ENCODE peak calls at places on chromosomes 13 and 19, in eight cellular contexts. One of them, this sample, is unnamed.

GRCh38 chr13:40534456-40534855 is 132.0 kb downstream of the FOXO1 start:
- DNase-seq in naive thymus-derived CD8-positive, alpha-beta T cell: no peak
- DNase-seq in fibroblast of gingiva: no peak
- DNase-seq in NCI-H1048: no peak
- DNase-seq in activated T-cell treated with anti-CD3 and anti-CD28 coated beads for 1 hour: no peak
- DNase-seq in mammary epithelial cell: no peak
- DNase-seq in stimulated activated CD4-positive, alpha-beta T cell treated with anti-CD3 and anti-CD28 coated beads, Interleukin-2, amount 100 ng/mL, for 48 hours: no peak
- DNase-seq in amygdala: no peak
- DNase-seq in this sample: no peak

GRCh38 chr19:46878613-46879375 is 18.0 kb downstream of the ARHGAP35 start:
- DNase-seq in activated T-cell treated with anti-CD3 and anti-CD28 coated beads for 1 hour: no peak
- DNase-seq in amygdala: no peak
- DNase-seq in mammary epithelial cell: peak; percentile 64
- DNase-seq in stimulated activated CD4-positive, alpha-beta T cell treated with anti-CD3 and anti-CD28 coated beads, Interleukin-2, amount 100 ng/mL, for 48 hours: no peak
- DNase-seq in NCI-H1048: no peak
- DNase-seq in fibroblast of gingiva: peak; percentile 35
- DNase-seq in naive thymus-derived CD8-positive, alpha-beta T cell: no peak
- DNase-seq in this sample: no peak

GRCh38 chr13:35964764-35965163 is 166.4 kb downstream of the DCLK1 start:
- DNase-seq in mammary epithelial cell: no peak
- DNase-seq in NCI-H1048: no peak
- DNase-seq in fibroblast of gingiva: peak; percentile 92
- DNase-seq in amygdala: no peak
- DNase-seq in activated T-cell treated with anti-CD3 and anti-CD28 coated beads for 1 hour: no peak
- DNase-seq in stimulated activated CD4-positive, alpha-beta T cell treated with anti-CD3 and anti-CD28 coated beads, Interleukin-2, amount 100 ng/mL, for 48 hours: no peak
- DNase-seq in naive thymus-derived CD8-positive, alpha-beta T cell: no peak
- DNase-seq in this sample: no peak

GRCh38 chr19:53394522-53394973 is 401 bp upstream of the ZNF765 start:
- DNase-seq in activated T-cell treated with anti-CD3 and anti-CD28 coated beads for 1 hour: no peak
- DNase-seq in mammary epithelial cell: no peak
- DNase-seq in stimulated activated CD4-positive, alpha-beta T cell treated with anti-CD3 and anti-CD28 coated beads, Interleukin-2, amount 100 ng/mL, for 48 hours: no peak
- DNase-seq in naive thymus-derived CD8-positive, alpha-beta T cell: no peak
- DNase-seq in amygdala: no peak
- DNase-seq in NCI-H1048: no peak
- DNase-seq in fibroblast of gingiva: peak; percentile 46
- DNase-seq in this sample: no peak

GRCh38 chr19:2811221-2811722 is 8.4 kb upstream of the ZNF554 start:
- DNase-seq in activated T-cell treated with anti-CD3 and anti-CD28 coated beads for 1 hour: no peak
- DNase-seq in amygdala: no peak
- DNase-seq in NCI-H1048: no peak
- DNase-seq in stimulated activated CD4-positive, alpha-beta T cell treated with anti-CD3 and anti-CD28 coated beads, Interleukin-2, amount 100 ng/mL, for 48 hours: no peak
- DNase-seq in fibroblast of gingiva: no peak
- DNase-seq in mammary epithelial cell: no peak
- DNase-seq in naive thymus-derived CD8-positive, alpha-beta T cell: no peak
- DNase-seq in this sample: no peak

GRCh38 chr13:27967203-27967735 is 1.8 kb downstream of the CDX2 start:
- DNase-seq in amygdala: no peak
- DNase-seq in fibroblast of gingiva: no peak
- DNase-seq in naive thymus-derived CD8-positive, alpha-beta T cell: no peak
- DNase-seq in NCI-H1048: no peak
- DNase-seq in activated T-cell treated with anti-CD3 and anti-CD28 coated beads for 1 hour: no peak
- DNase-seq in mammary epithelial cell: no peak
- DNase-seq in stimulated activated CD4-positive, alpha-beta T cell treated with anti-CD3 and anti-CD28 coated beads, Interleukin-2, amount 100 ng/mL, for 48 hours: no peak
- DNase-seq in this sample: no peak

GRCh38 chr19:4547303-4548237 is 7.7 kb upstream of the LRG1 start:
- DNase-seq in naive thymus-derived CD8-positive, alpha-beta T cell: no peak
- DNase-seq in NCI-H1048: no peak
- DNase-seq in fibroblast of gingiva: no peak
- DNase-seq in amygdala: no peak
- DNase-seq in mammary epithelial cell: no peak
- DNase-seq in stimulated activated CD4-positive, alpha-beta T cell treated with anti-CD3 and anti-CD28 coated beads, Interleukin-2, amount 100 ng/mL, for 48 hours: no peak
- DNase-seq in activated T-cell treated with anti-CD3 and anti-CD28 coated beads for 1 hour: no peak
- DNase-seq in this sample: no peak

GRCh38 chr19:10292789-10293636 is 3.3 kb downstream of the ICAM5 start:
- DNase-seq in activated T-cell treated with anti-CD3 and anti-CD28 coated beads for 1 hour: no peak
- DNase-seq in mammary epithelial cell: no peak
- DNase-seq in fibroblast of gingiva: no peak
- DNase-seq in stimulated activated CD4-positive, alpha-beta T cell treated with anti-CD3 and anti-CD28 coated beads, Interleukin-2, amount 100 ng/mL, for 48 hours: no peak
- DNase-seq in amygdala: no peak
- DNase-seq in NCI-H1048: no peak
- DNase-seq in naive thymus-derived CD8-positive, alpha-beta T cell: no peak
- DNase-seq in this sample: no peak

GRCh38 chr13:106650690-106651205 is 82.8 kb upstream of the ARGLU1 start:
- DNase-seq in mammary epithelial cell: no peak
- DNase-seq in stimulated activated CD4-positive, alpha-beta T cell treated with anti-CD3 and anti-CD28 coated beads, Interleukin-2, amount 100 ng/mL, for 48 hours: no peak
- DNase-seq in NCI-H1048: no peak
- DNase-seq in fibroblast of gingiva: no peak
- DNase-seq in activated T-cell treated with anti-CD3 and anti-CD28 coated beads for 1 hour: no peak
- DNase-seq in naive thymus-derived CD8-positive, alpha-beta T cell: no peak
- DNase-seq in amygdala: no peak
- DNase-seq in this sample: no peak

GRCh38 chr19:53246498-53246897 is 8.2 kb downstream of the ZNF677 start:
- DNase-seq in mammary epithelial cell: no peak
- DNase-seq in fibroblast of gingiva: no peak
- DNase-seq in amygdala: no peak
- DNase-seq in naive thymus-derived CD8-positive, alpha-beta T cell: no peak
- DNase-seq in stimulated activated CD4-positive, alpha-beta T cell treated with anti-CD3 and anti-CD28 coated beads, Interleukin-2, amount 100 ng/mL, for 48 hours: no peak
- DNase-seq in activated T-cell treated with anti-CD3 and anti-CD28 coated beads for 1 hour: no peak
- DNase-seq in NCI-H1048: no peak
- DNase-seq in this sample: no peak

GRCh38 chr19:38683393-38684077 is 36.1 kb downstream of the ACTN4 start:
- DNase-seq in fibroblast of gingiva: peak; percentile 87
- DNase-seq in NCI-H1048: no peak
- DNase-seq in stimulated activated CD4-positive, alpha-beta T cell treated with anti-CD3 and anti-CD28 coated beads, Interleukin-2, amount 100 ng/mL, for 48 hours: peak; percentile 36
- DNase-seq in activated T-cell treated with anti-CD3 and anti-CD28 coated beads for 1 hour: no peak
- DNase-seq in amygdala: no peak
- DNase-seq in mammary epithelial cell: peak; percentile 99
- DNase-seq in naive thymus-derived CD8-positive, alpha-beta T cell: no peak
- DNase-seq in this sample: no peak

GRCh38 chr13:30978981-30979956 is 46.8 kb downstream of the TEX26 start:
- DNase-seq in naive thymus-derived CD8-positive, alpha-beta T cell: no peak
- DNase-seq in amygdala: no peak
- DNase-seq in NCI-H1048: no peak
- DNase-seq in fibroblast of gingiva: no peak
- DNase-seq in stimulated activated CD4-positive, alpha-beta T cell treated with anti-CD3 and anti-CD28 coated beads, Interleukin-2, amount 100 ng/mL, for 48 hours: peak; percentile 54
- DNase-seq in activated T-cell treated with anti-CD3 and anti-CD28 coated beads for 1 hour: peak; percentile 18
- DNase-seq in mammary epithelial cell: no peak
- DNase-seq in this sample: no peak

GRCh38 chr19:55053735-55054134 is 9.2 kb downstream of the RDH13 start:
- DNase-seq in amygdala: no peak
- DNase-seq in stimulated activated CD4-positive, alpha-beta T cell treated with anti-CD3 and anti-CD28 coated beads, Interleukin-2, amount 100 ng/mL, for 48 hours: no peak
- DNase-seq in naive thymus-derived CD8-positive, alpha-beta T cell: no peak
- DNase-seq in mammary epithelial cell: no peak
- DNase-seq in fibroblast of gingiva: no peak
- DNase-seq in NCI-H1048: no peak
- DNase-seq in activated T-cell treated with anti-CD3 and anti-CD28 coated beads for 1 hour: no peak
- DNase-seq in this sample: no peak

GRCh38 chr13:90070837-90071525 is 1276.5 kb upstream of the MIR17HG start:
- DNase-seq in NCI-H1048: no peak
- DNase-seq in mammary epithelial cell: no peak
- DNase-seq in activated T-cell treated with anti-CD3 and anti-CD28 coated beads for 1 hour: no peak
- DNase-seq in naive thymus-derived CD8-positive, alpha-beta T cell: no peak
- DNase-seq in amygdala: no peak
- DNase-seq in fibroblast of gingiva: no peak
- DNase-seq in stimulated activated CD4-positive, alpha-beta T cell treated with anti-CD3 and anti-CD28 coated beads, Interleukin-2, amount 100 ng/mL, for 48 hours: no peak
- DNase-seq in this sample: no peak

GRCh38 chr13:97567510-97568243 is 133.7 kb downstream of the RAP2A start:
- DNase-seq in activated T-cell treated with anti-CD3 and anti-CD28 coated beads for 1 hour: no peak
- DNase-seq in NCI-H1048: no peak
- DNase-seq in stimulated activated CD4-positive, alpha-beta T cell treated with anti-CD3 and anti-CD28 coated beads, Interleukin-2, amount 100 ng/mL, for 48 hours: no peak
- DNase-seq in naive thymus-derived CD8-positive, alpha-beta T cell: no peak
- DNase-seq in mammary epithelial cell: peak; percentile 61
- DNase-seq in fibroblast of gingiva: peak; percentile 3
- DNase-seq in amygdala: no peak
- DNase-seq in this sample: no peak

GRCh38 chr19:9792191-9793050 is 23.9 kb upstream of the ZNF846 start:
- DNase-seq in activated T-cell treated with anti-CD3 and anti-CD28 coated beads for 1 hour: peak; percentile 95
- DNase-seq in mammary epithelial cell: peak; percentile 86
- DNase-seq in fibroblast of gingiva: peak; percentile 93
- DNase-seq in amygdala: peak; percentile 97
- DNase-seq in naive thymus-derived CD8-positive, alpha-beta T cell: peak; percentile 94
- DNase-seq in NCI-H1048: peak; percentile 90
- DNase-seq in stimulated activated CD4-positive, alpha-beta T cell treated with anti-CD3 and anti-CD28 coated beads, Interleukin-2, amount 100 ng/mL, for 48 hours: peak; percentile 81
- DNase-seq in this sample: peak; percentile 93

GRCh38 chr13:72590091-72590490 is 137.3 kb downstream of the MZT1 start:
- DNase-seq in naive thymus-derived CD8-positive, alpha-beta T cell: no peak
- DNase-seq in stimulated activated CD4-positive, alpha-beta T cell treated with anti-CD3 and anti-CD28 coated beads, Interleukin-2, amount 100 ng/mL, for 48 hours: no peak
- DNase-seq in mammary epithelial cell: peak; percentile 48
- DNase-seq in activated T-cell treated with anti-CD3 and anti-CD28 coated beads for 1 hour: no peak
- DNase-seq in amygdala: no peak
- DNase-seq in NCI-H1048: no peak
- DNase-seq in fibroblast of gingiva: no peak
- DNase-seq in this sample: no peak

GRCh38 chr13:114064516-114065140 is 67.8 kb downstream of the RASA3 start:
- DNase-seq in stimulated activated CD4-positive, alpha-beta T cell treated with anti-CD3 and anti-CD28 coated beads, Interleukin-2, amount 100 ng/mL, for 48 hours: no peak
- DNase-seq in naive thymus-derived CD8-positive, alpha-beta T cell: no peak
- DNase-seq in NCI-H1048: no peak
- DNase-seq in mammary epithelial cell: peak; percentile 37
- DNase-seq in amygdala: peak; percentile 73
- DNase-seq in fibroblast of gingiva: no peak
- DNase-seq in activated T-cell treated with anti-CD3 and anti-CD28 coated beads for 1 hour: no peak
- DNase-seq in this sample: no peak

GRCh38 chr13:45654633-45655349 is 39.3 kb upstream of the ERICH6B start:
- DNase-seq in fibroblast of gingiva: no peak
- DNase-seq in amygdala: no peak
- DNase-seq in activated T-cell treated with anti-CD3 and anti-CD28 coated beads for 1 hour: no peak
- DNase-seq in mammary epithelial cell: no peak
- DNase-seq in naive thymus-derived CD8-positive, alpha-beta T cell: no peak
- DNase-seq in stimulated activated CD4-positive, alpha-beta T cell treated with anti-CD3 and anti-CD28 coated beads, Interleukin-2, amount 100 ng/mL, for 48 hours: no peak
- DNase-seq in NCI-H1048: no peak
- DNase-seq in this sample: no peak

GRCh38 chr13:40120781-40121180 is 465.3 kb downstream of the COG6 start:
- DNase-seq in mammary epithelial cell: no peak
- DNase-seq in activated T-cell treated with anti-CD3 and anti-CD28 coated beads for 1 hour: no peak
- DNase-seq in amygdala: no peak
- DNase-seq in fibroblast of gingiva: peak; percentile 43
- DNase-seq in naive thymus-derived CD8-positive, alpha-beta T cell: no peak
- DNase-seq in NCI-H1048: no peak
- DNase-seq in stimulated activated CD4-positive, alpha-beta T cell treated with anti-CD3 and anti-CD28 coated beads, Interleukin-2, amount 100 ng/mL, for 48 hours: no peak
- DNase-seq in this sample: no peak

GRCh38 chr19:28535352-28535775 is 677.6 kb downstream of the UQCRFS1 start:
- DNase-seq in mammary epithelial cell: no peak
- DNase-seq in stimulated activated CD4-positive, alpha-beta T cell treated with anti-CD3 and anti-CD28 coated beads, Interleukin-2, amount 100 ng/mL, for 48 hours: no peak
- DNase-seq in activated T-cell treated with anti-CD3 and anti-CD28 coated beads for 1 hour: no peak
- DNase-seq in amygdala: no peak
- DNase-seq in fibroblast of gingiva: no peak
- DNase-seq in NCI-H1048: no peak
- DNase-seq in naive thymus-derived CD8-positive, alpha-beta T cell: no peak
- DNase-seq in this sample: no peak

GRCh38 chr19:50422397-50423278 is 3.9 kb downstream of the SPIB start:
- DNase-seq in stimulated activated CD4-positive, alpha-beta T cell treated with anti-CD3 and anti-CD28 coated beads, Interleukin-2, amount 100 ng/mL, for 48 hours: no peak
- DNase-seq in naive thymus-derived CD8-positive, alpha-beta T cell: no peak
- DNase-seq in NCI-H1048: no peak
- DNase-seq in amygdala: no peak
- DNase-seq in mammary epithelial cell: no peak
- DNase-seq in fibroblast of gingiva: no peak
- DNase-seq in activated T-cell treated with anti-CD3 and anti-CD28 coated beads for 1 hour: no peak
- DNase-seq in this sample: no peak

GRCh38 chr13:102394158-102395053 is 7.4 kb downstream of the FGF14 start:
- DNase-seq in mammary epithelial cell: peak; percentile 48
- DNase-seq in naive thymus-derived CD8-positive, alpha-beta T cell: peak; percentile 94
- DNase-seq in NCI-H1048: no peak
- DNase-seq in activated T-cell treated with anti-CD3 and anti-CD28 coated beads for 1 hour: peak; percentile 97
- DNase-seq in stimulated activated CD4-positive, alpha-beta T cell treated with anti-CD3 and anti-CD28 coated beads, Interleukin-2, amount 100 ng/mL, for 48 hours: peak; percentile 98
- DNase-seq in amygdala: peak; percentile 90
- DNase-seq in fibroblast of gingiva: peak; percentile 91
- DNase-seq in this sample: peak; percentile 90

GRCh38 chr13:39102981-39103490 is 64.8 kb downstream of the NHLRC3 start:
- DNase-seq in activated T-cell treated with anti-CD3 and anti-CD28 coated beads for 1 hour: no peak
- DNase-seq in naive thymus-derived CD8-positive, alpha-beta T cell: no peak
- DNase-seq in mammary epithelial cell: no peak
- DNase-seq in NCI-H1048: no peak
- DNase-seq in amygdala: no peak
- DNase-seq in fibroblast of gingiva: no peak
- DNase-seq in stimulated activated CD4-positive, alpha-beta T cell treated with anti-CD3 and anti-CD28 coated beads, Interleukin-2, amount 100 ng/mL, for 48 hours: no peak
- DNase-seq in this sample: no peak

GRCh38 chr13:40764587-40765403 is 6.2 kb downstream of the MRPS31 start:
- DNase-seq in mammary epithelial cell: peak; percentile 40
- DNase-seq in NCI-H1048: no peak
- DNase-seq in amygdala: no peak
- DNase-seq in fibroblast of gingiva: no peak
- DNase-seq in stimulated activated CD4-positive, alpha-beta T cell treated with anti-CD3 and anti-CD28 coated beads, Interleukin-2, amount 100 ng/mL, for 48 hours: peak; percentile 24
- DNase-seq in activated T-cell treated with anti-CD3 and anti-CD28 coated beads for 1 hour: no peak
- DNase-seq in naive thymus-derived CD8-positive, alpha-beta T cell: no peak
- DNase-seq in this sample: no peak

GRCh38 chr19:54532528-54532927 is 29.9 kb downstream of the LAIR2 start:
- DNase-seq in mammary epithelial cell: no peak
- DNase-seq in fibroblast of gingiva: no peak
- DNase-seq in naive thymus-derived CD8-positive, alpha-beta T cell: no peak
- DNase-seq in activated T-cell treated with anti-CD3 and anti-CD28 coated beads for 1 hour: no peak
- DNase-seq in NCI-H1048: no peak
- DNase-seq in stimulated activated CD4-positive, alpha-beta T cell treated with anti-CD3 and anti-CD28 coated beads, Interleukin-2, amount 100 ng/mL, for 48 hours: no peak
- DNase-seq in amygdala: no peak
- DNase-seq in this sample: no peak

GRCh38 chr19:42102877-42103276 is 26.9 kb downstream of the ZNF574 start:
- DNase-seq in NCI-H1048: no peak
- DNase-seq in naive thymus-derived CD8-positive, alpha-beta T cell: no peak
- DNase-seq in stimulated activated CD4-positive, alpha-beta T cell treated with anti-CD3 and anti-CD28 coated beads, Interleukin-2, amount 100 ng/mL, for 48 hours: no peak
- DNase-seq in activated T-cell treated with anti-CD3 and anti-CD28 coated beads for 1 hour: no peak
- DNase-seq in amygdala: no peak
- DNase-seq in mammary epithelial cell: no peak
- DNase-seq in fibroblast of gingiva: no peak
- DNase-seq in this sample: no peak

GRCh38 chr13:77595166-77595810 is 59.8 kb downstream of the SCEL start:
- DNase-seq in activated T-cell treated with anti-CD3 and anti-CD28 coated beads for 1 hour: no peak
- DNase-seq in NCI-H1048: no peak
- DNase-seq in mammary epithelial cell: no peak
- DNase-seq in fibroblast of gingiva: no peak
- DNase-seq in amygdala: no peak
- DNase-seq in naive thymus-derived CD8-positive, alpha-beta T cell: no peak
- DNase-seq in stimulated activated CD4-positive, alpha-beta T cell treated with anti-CD3 and anti-CD28 coated beads, Interleukin-2, amount 100 ng/mL, for 48 hours: no peak
- DNase-seq in this sample: no peak

GRCh38 chr19:57903298-57904174 is 12.9 kb downstream of the ZNF417 start:
- DNase-seq in activated T-cell treated with anti-CD3 and anti-CD28 coated beads for 1 hour: no peak
- DNase-seq in stimulated activated CD4-positive, alpha-beta T cell treated with anti-CD3 and anti-CD28 coated beads, Interleukin-2, amount 100 ng/mL, for 48 hours: no peak
- DNase-seq in amygdala: no peak
- DNase-seq in mammary epithelial cell: peak; percentile 26
- DNase-seq in NCI-H1048: no peak
- DNase-seq in fibroblast of gingiva: peak; percentile 69
- DNase-seq in naive thymus-derived CD8-positive, alpha-beta T cell: no peak
- DNase-seq in this sample: no peak

GRCh38 chr19:11024259-11024658 is 63.4 kb downstream of the SMARCA4 start:
- DNase-seq in naive thymus-derived CD8-positive, alpha-beta T cell: no peak
- DNase-seq in stimulated activated CD4-positive, alpha-beta T cell treated with anti-CD3 and anti-CD28 coated beads, Interleukin-2, amount 100 ng/mL, for 48 hours: no peak
- DNase-seq in activated T-cell treated with anti-CD3 and anti-CD28 coated beads for 1 hour: no peak
- DNase-seq in mammary epithelial cell: no peak
- DNase-seq in amygdala: no peak
- DNase-seq in NCI-H1048: no peak
- DNase-seq in fibroblast of gingiva: no peak
- DNase-seq in this sample: no peak

GRCh38 chr19:56142087-56142787 is 1.1 kb downstream of the ZNF444 start:
- DNase-seq in mammary epithelial cell: peak; percentile 3
- DNase-seq in fibroblast of gingiva: no peak
- DNase-seq in stimulated activated CD4-positive, alpha-beta T cell treated with anti-CD3 and anti-CD28 coated beads, Interleukin-2, amount 100 ng/mL, for 48 hours: no peak
- DNase-seq in amygdala: no peak
- DNase-seq in NCI-H1048: no peak
- DNase-seq in activated T-cell treated with anti-CD3 and anti-CD28 coated beads for 1 hour: no peak
- DNase-seq in naive thymus-derived CD8-positive, alpha-beta T cell: no peak
- DNase-seq in this sample: no peak

GRCh38 chr19:3363841-3364500 is 2.4 kb upstream of the NFIC start:
- DNase-seq in activated T-cell treated with anti-CD3 and anti-CD28 coated beads for 1 hour: no peak
- DNase-seq in mammary epithelial cell: no peak
- DNase-seq in amygdala: no peak
- DNase-seq in fibroblast of gingiva: no peak
- DNase-seq in stimulated activated CD4-positive, alpha-beta T cell treated with anti-CD3 and anti-CD28 coated beads, Interleukin-2, amount 100 ng/mL, for 48 hours: no peak
- DNase-seq in NCI-H1048: no peak
- DNase-seq in naive thymus-derived CD8-positive, alpha-beta T cell: no peak
- DNase-seq in this sample: no peak

GRCh38 chr19:36773223-36773579 is 594 bp upstream of the ZNF850 start:
- DNase-seq in NCI-H1048: no peak
- DNase-seq in stimulated activated CD4-positive, alpha-beta T cell treated with anti-CD3 and anti-CD28 coated beads, Interleukin-2, amount 100 ng/mL, for 48 hours: no peak
- DNase-seq in amygdala: no peak
- DNase-seq in mammary epithelial cell: no peak
- DNase-seq in fibroblast of gingiva: no peak
- DNase-seq in activated T-cell treated with anti-CD3 and anti-CD28 coated beads for 1 hour: no peak
- DNase-seq in naive thymus-derived CD8-positive, alpha-beta T cell: no peak
- DNase-seq in this sample: no peak

GRCh38 chr13:40368123-40368891 is 298.1 kb downstream of the FOXO1 start:
- DNase-seq in activated T-cell treated with anti-CD3 and anti-CD28 coated beads for 1 hour: no peak
- DNase-seq in fibroblast of gingiva: no peak
- DNase-seq in stimulated activated CD4-positive, alpha-beta T cell treated with anti-CD3 and anti-CD28 coated beads, Interleukin-2, amount 100 ng/mL, for 48 hours: no peak
- DNase-seq in amygdala: no peak
- DNase-seq in naive thymus-derived CD8-positive, alpha-beta T cell: no peak
- DNase-seq in NCI-H1048: no peak
- DNase-seq in mammary epithelial cell: no peak
- DNase-seq in this sample: no peak